ENCODE peak calls at places on chromosomes 16 and 17, in nine cellular contexts. L, J, W, C, T, D, X, S and Z are unnamed samples.

GRCh38 chr17:29760279-29760721 is 137.6 kb upstream of the CORO6 start:
- DNase-seq in S (no peak), L (no peak), J (no peak), T (peak), D (peak), W (peak), C (no peak), X (peak), Z (peak)

GRCh38 chr16:3850544-3850899 is 30.0 kb downstream of the CREBBP start:
- DNase-seq in L (no peak), J (no peak), S (no peak), X (no peak), T (no peak), D (no peak), W (no peak), C (no peak), Z (no peak)

GRCh38 chr16:1094601-1095449 is 1.2 kb downstream of the C1QTNF8 start:
- DNase-seq in C (no peak), X (no peak), W (no peak), L (no peak), J (no peak), S (no peak), T (no peak), D (no peak), Z (no peak)

GRCh38 chr17:78805301-78805700 is 23.2 kb upstream of the CYTH1 start:
- DNase-seq in J (no peak), D (no peak), W (no peak), T (peak), S (no peak), L (no peak), C (no peak), X (no peak), Z (no peak)

GRCh38 chr17:17778308-17779014 is 58.3 kb downstream of the SREBF1 start:
- DNase-seq in D (no peak), J (no peak), W (no peak), L (peak), X (no peak), C (no peak), S (peak), T (no peak), Z (peak)

GRCh38 chr16:67525176-67525860 is 3.3 kb upstream of the RIPOR1 start:
- DNase-seq in T (no peak), S (no peak), D (no peak), L (no peak), X (no peak), J (no peak), W (no peak), C (no peak), Z (peak)

GRCh38 chr16:81175325-81175891 is 63.1 kb upstream of the BCO1 start:
- DNase-seq in X (no peak), T (no peak), C (no peak), J (no peak), S (no peak), D (no peak), L (no peak), W (peak), Z (peak)

GRCh38 chr16:68079616-68080344 is 5.4 kb upstream of the NFATC3 start:
- DNase-seq in C (no peak), J (no peak), S (peak), W (no peak), D (no peak), L (peak), X (peak), T (peak), Z (no peak)

GRCh38 chr16:57795431-57795878 is 6.8 kb downstream of the KIFC3 start:
- DNase-seq in C (peak), W (peak), X (peak), S (no peak), D (peak), L (no peak), J (no peak), T (peak), Z (peak)

GRCh38 chr16:27353853-27354252 is 40.1 kb downstream of the IL4R start:
- DNase-seq in S (no peak), L (no peak), T (no peak), C (no peak), X (no peak), J (no peak), W (no peak), D (no peak), Z (no peak)

GRCh38 chr17:46925185-46925858 is 2.4 kb downstream of the GOSR2 start:
- DNase-seq in D (no peak), X (no peak), W (no peak), L (no peak), C (no peak), T (no peak), J (no peak), S (no peak), Z (no peak)

GRCh38 chr17:42248351-42249179 is 27.6 kb downstream of the STAT5B start:
- DNase-seq in C (no peak), J (peak), D (peak), T (peak), X (peak), S (peak), W (no peak), L (peak), Z (peak)

GRCh38 chr16:14373901-14374300 is 256.2 kb downstream of the PARN start:
- DNase-seq in D (no peak), J (no peak), C (no peak), L (no peak), T (no peak), X (no peak), W (no peak), S (no peak), Z (no peak)

GRCh38 chr17:35784895-35785294 is 10.5 kb downstream of the MMP28 start:
- DNase-seq in D (no peak), T (no peak), X (no peak), L (no peak), S (no peak), C (no peak), J (no peak), W (peak), Z (no peak)

GRCh38 chr16:89093602-89094251 is at the start of gene ACSF3:
- DNase-seq in L (peak), T (peak), C (peak), D (peak), W (peak), S (peak), X (peak), J (no peak), Z (peak)

GRCh38 chr17:18250259-18250658 is 8.3 kb downstream of the FLII start:
- DNase-seq in S (no peak), C (no peak), W (peak), L (no peak), T (no peak), D (no peak), J (no peak), X (no peak), Z (no peak)

GRCh38 chr17:72119963-72120877 is 600 bp upstream of the SOX9 start:
- DNase-seq in D (peak), X (peak), W (peak), C (peak), T (no peak), J (no peak), S (peak), L (peak), Z (peak)

GRCh38 chr17:1217030-1217429 is 37.2 kb upstream of the ABR start:
- DNase-seq in L (no peak), W (no peak), D (no peak), T (no peak), J (no peak), X (no peak), S (no peak), C (no peak), Z (no peak)

GRCh38 chr16:54875443-54875842 is 55.2 kb upstream of the IRX5 start:
- DNase-seq in S (no peak), L (no peak), D (no peak), J (no peak), W (no peak), T (no peak), X (no peak), C (peak), Z (no peak)

GRCh38 chr17:28622186-28622585 is 8.2 kb upstream of the RSKR start:
- DNase-seq in J (no peak), X (no peak), L (no peak), S (no peak), W (no peak), T (no peak), D (no peak), C (no peak), Z (no peak)

GRCh38 chr17:55409030-55409800 is 12.4 kb downstream of the MMD start:
- DNase-seq in C (no peak), S (no peak), X (no peak), D (no peak), W (no peak), L (no peak), J (no peak), T (no peak), Z (no peak)

GRCh38 chr17:66431910-66432309 is 129.5 kb downstream of the PRKCA start:
- DNase-seq in S (no peak), X (no peak), D (no peak), W (peak), C (no peak), L (no peak), J (no peak), T (no peak), Z (peak)